ENCODE peak calls at places on chromosomes 4 and X, in four cellular contexts. One of them, this sample, is unnamed.

GRCh38 chrX:68997911-68998310 is 167.3 kb downstream of the PJA1 start:
- DNase-seq in HFF-Myc: no peak
- DNase-seq in heart right ventricle: peak; percentile 48
- DNase-seq in kidney epithelial cell: no peak
- DNase-seq in this sample: no peak

GRCh38 chr4:81032805-81033684 is 2.5 kb downstream of the BMP3 start:
- DNase-seq in HFF-Myc: no peak
- DNase-seq in heart right ventricle: no peak
- DNase-seq in kidney epithelial cell: no peak
- DNase-seq in this sample: peak; percentile 29

GRCh38 chr4:82889287-82889686 is 1.7 kb downstream of the SEC31A start:
- DNase-seq in HFF-Myc: no peak
- DNase-seq in heart right ventricle: no peak
- DNase-seq in kidney epithelial cell: no peak
- DNase-seq in this sample: no peak

GRCh38 chrX:107480272-107480671 is 30.8 kb downstream of the FRMPD3 start:
- DNase-seq in HFF-Myc: no peak
- DNase-seq in heart right ventricle: no peak
- DNase-seq in kidney epithelial cell: no peak
- DNase-seq in this sample: no peak

GRCh38 chr4:184383497-184384055 is 90.8 kb downstream of the IRF2 start:
- DNase-seq in HFF-Myc: peak; percentile 88
- DNase-seq in heart right ventricle: no peak
- DNase-seq in kidney epithelial cell: peak; percentile 65
- DNase-seq in this sample: peak; percentile 94

GRCh38 chr4:114606240-114606639 is 7.6 kb downstream of the UGT8 start:
- DNase-seq in HFF-Myc: no peak
- DNase-seq in heart right ventricle: no peak
- DNase-seq in kidney epithelial cell: no peak
- DNase-seq in this sample: no peak

GRCh38 chr4:94577136-94577535 is 125.4 kb downstream of the PDLIM5 start:
- DNase-seq in HFF-Myc: no peak
- DNase-seq in heart right ventricle: no peak
- DNase-seq in kidney epithelial cell: no peak
- DNase-seq in this sample: peak; percentile 18

GRCh38 chr4:184099541-184099966 is 118.1 kb downstream of the ENPP6 start:
- DNase-seq in HFF-Myc: peak; percentile 2
- DNase-seq in heart right ventricle: no peak
- DNase-seq in kidney epithelial cell: no peak
- DNase-seq in this sample: no peak

DNA sequence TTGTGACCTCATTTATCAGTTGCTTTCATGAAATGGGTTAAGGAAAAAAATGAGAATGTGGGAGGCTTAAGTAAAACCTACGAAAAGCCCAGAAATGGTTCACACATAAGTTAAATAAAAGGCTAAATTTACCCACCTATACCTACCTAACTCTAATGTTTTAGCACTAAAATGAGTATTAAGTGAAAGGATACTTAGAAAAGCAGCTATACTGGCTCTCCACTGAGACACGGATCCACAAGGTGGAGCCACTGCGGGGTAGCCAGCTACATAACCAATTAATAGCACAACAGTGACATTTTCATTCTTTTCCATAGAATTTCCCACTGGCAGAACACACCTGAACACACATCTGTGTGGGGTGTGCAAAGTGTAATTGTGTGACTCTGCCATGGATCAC is 101.9 kb downstream of the MAML3 start:
- DNase-seq in HFF-Myc: no peak
- DNase-seq in heart right ventricle: peak; percentile 46
- DNase-seq in kidney epithelial cell: no peak
- DNase-seq in this sample: peak; percentile 75
- TF ChIP-seq CTCF in HFF-Myc: peak; percentile 57
- TF ChIP-seq CTCF in heart right ventricle: peak; percentile 68
- TF ChIP-seq CTCF in kidney epithelial cell: peak; percentile 68
- TF ChIP-seq CTCF in this sample: peak; percentile 69

DNA sequence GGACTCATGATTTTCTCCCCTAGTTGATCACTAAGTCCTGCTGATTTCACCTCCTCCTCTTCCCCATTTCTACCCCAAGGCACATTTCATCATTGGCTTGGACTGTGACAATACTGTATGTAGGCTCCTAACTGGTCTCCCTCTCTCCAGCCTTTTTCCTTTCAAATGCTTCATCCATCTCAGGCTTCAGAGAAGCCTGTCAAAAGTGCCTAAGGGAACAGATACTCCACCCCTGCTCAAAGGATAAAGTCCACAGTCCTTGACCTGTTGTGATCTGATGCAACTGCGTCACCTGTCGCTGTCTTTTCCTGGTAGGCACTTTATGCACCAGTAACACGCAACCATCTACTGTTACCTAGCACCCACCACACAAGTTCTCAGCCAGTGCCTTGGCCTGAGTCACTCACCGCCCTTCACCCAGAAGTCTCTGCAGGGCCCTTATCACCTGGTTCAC is 12.8 kb downstream of the SCARB2 start:
- DNase-seq in HFF-Myc: no peak
- DNase-seq in heart right ventricle: no peak
- DNase-seq in kidney epithelial cell: no peak
- DNase-seq in this sample: no peak
- H3K4me3 ChIP-seq in HFF-Myc: no peak overlapping the region
- H3K4me3 ChIP-seq in heart right ventricle: no peak overlapping the region
- H3K4me3 ChIP-seq in kidney epithelial cell: no peak overlapping the region
- H3K4me3 ChIP-seq in this sample: no peak overlapping the region

DNA sequence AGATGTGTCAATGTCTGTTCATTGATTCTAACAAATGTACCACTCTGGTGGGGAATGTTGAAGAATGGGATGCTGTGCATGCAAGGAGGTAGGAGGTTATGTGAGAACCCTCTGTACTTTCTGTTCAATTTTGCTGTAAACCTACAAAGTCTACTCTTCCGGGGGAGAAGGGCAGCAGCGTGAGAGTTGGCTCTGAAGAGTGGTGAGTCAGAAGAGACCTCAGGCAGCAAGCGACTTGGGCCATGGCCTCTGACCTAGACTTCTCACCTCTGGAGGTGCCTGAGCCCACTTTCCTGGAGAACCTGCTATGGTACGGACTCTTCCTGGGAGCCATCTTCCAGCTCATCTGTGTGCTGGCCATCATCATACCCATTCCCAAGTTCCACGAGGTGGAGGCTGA is 26.7 kb downstream of the MANBA start:
- DNase-seq in HFF-Myc: no peak
- DNase-seq in heart right ventricle: no peak
- DNase-seq in kidney epithelial cell: no peak
- DNase-seq in this sample: no peak
- TF ChIP-seq CTCF in HFF-Myc: no peak
- TF ChIP-seq CTCF in heart right ventricle: no peak
- TF ChIP-seq CTCF in kidney epithelial cell: no peak
- TF ChIP-seq CTCF in this sample: no peak

GRCh38 chrX:129652565-129653169 is 2.1 kb downstream of the APLN start:
- DNase-seq in HFF-Myc: no peak
- DNase-seq in heart right ventricle: no peak
- DNase-seq in kidney epithelial cell: no peak
- DNase-seq in this sample: no peak

GRCh38 chrX:129654652-129655546 is at the start of gene APLN:
- DNase-seq in HFF-Myc: no peak
- DNase-seq in heart right ventricle: peak; percentile 69
- DNase-seq in kidney epithelial cell: no peak
- DNase-seq in this sample: no peak

GRCh38 chrX:129651756-129652564 is 2.8 kb downstream of the APLN start:
- DNase-seq in HFF-Myc: no peak
- DNase-seq in heart right ventricle: no peak
- DNase-seq in kidney epithelial cell: no peak
- DNase-seq in this sample: no peak

GRCh38 chrX:129653985-129654651 is 638 bp downstream of the APLN start:
- DNase-seq in HFF-Myc: no peak
- DNase-seq in heart right ventricle: peak; percentile 33
- DNase-seq in kidney epithelial cell: no peak
- DNase-seq in this sample: no peak

GRCh38 chrX:129653181-129653984 is 1.4 kb downstream of the APLN start:
- DNase-seq in HFF-Myc: no peak
- DNase-seq in heart right ventricle: peak; percentile 30
- DNase-seq in kidney epithelial cell: no peak
- DNase-seq in this sample: no peak
- H3K4me3 ChIP-seq in HFF-Myc: peak overlapping the region; percentile 50
- H3K4me3 ChIP-seq in heart right ventricle: no peak overlapping the region
- H3K4me3 ChIP-seq in kidney epithelial cell: peak overlapping the region; percentile 17
- H3K4me3 ChIP-seq in this sample: no peak overlapping the region

GRCh38 chrX:118644378-118644777 is 83.0 kb upstream of the IL13RA1 start:
- DNase-seq in HFF-Myc: no peak
- DNase-seq in heart right ventricle: no peak
- DNase-seq in kidney epithelial cell: peak; percentile 7
- DNase-seq in this sample: peak; percentile 26
- TF ChIP-seq CTCF in HFF-Myc: peak; percentile 11
- TF ChIP-seq CTCF in heart right ventricle: peak; percentile 53
- TF ChIP-seq CTCF in kidney epithelial cell: peak; percentile 30
- TF ChIP-seq CTCF in this sample: no peak

GRCh38 chrX:153494541-153495361 is at the start of gene BGN:
- DNase-seq in HFF-Myc: no peak
- DNase-seq in heart right ventricle: peak; percentile 59
- DNase-seq in kidney epithelial cell: no peak
- DNase-seq in this sample: peak; percentile 42

GRCh38 chrX:153495362-153495751 is 577 bp downstream of the BGN start:
- DNase-seq in HFF-Myc: no peak
- DNase-seq in heart right ventricle: peak; percentile 46
- DNase-seq in kidney epithelial cell: no peak
- DNase-seq in this sample: peak; percentile 70

GRCh38 chrX:153498453-153498852 is 3.7 kb downstream of the BGN start:
- DNase-seq in HFF-Myc: no peak
- DNase-seq in heart right ventricle: no peak
- DNase-seq in kidney epithelial cell: no peak
- DNase-seq in this sample: no peak

GRCh38 chrX:153494061-153494460 is 719 bp upstream of the BGN start:
- DNase-seq in HFF-Myc: no peak
- DNase-seq in heart right ventricle: no peak
- DNase-seq in kidney epithelial cell: no peak
- DNase-seq in this sample: peak; percentile 37

GRCh38 chrX:153495903-153496629 is 1.3 kb downstream of the BGN start:
- DNase-seq in HFF-Myc: no peak
- DNase-seq in heart right ventricle: no peak
- DNase-seq in kidney epithelial cell: no peak
- DNase-seq in this sample: peak; percentile 22
- H3K4me3 ChIP-seq in HFF-Myc: peak overlapping the region; percentile 57
- H3K4me3 ChIP-seq in heart right ventricle: peak overlapping the region; percentile 10
- H3K4me3 ChIP-seq in kidney epithelial cell: peak overlapping the region; percentile 24
- H3K4me3 ChIP-seq in this sample: peak overlapping the region; percentile 68

GRCh38 chrX:140151316-140151715 is 186.0 kb upstream of the CXorf66 start:
- DNase-seq in HFF-Myc: no peak
- DNase-seq in heart right ventricle: no peak
- DNase-seq in kidney epithelial cell: no peak
- DNase-seq in this sample: no peak

GRCh38 chrX:140149761-140150160 is 184.4 kb upstream of the CXorf66 start:
- DNase-seq in HFF-Myc: no peak
- DNase-seq in heart right ventricle: no peak
- DNase-seq in kidney epithelial cell: no peak
- DNase-seq in this sample: no peak
- TF ChIP-seq CTCF in HFF-Myc: no peak
- TF ChIP-seq CTCF in heart right ventricle: no peak
- TF ChIP-seq CTCF in kidney epithelial cell: no peak
- TF ChIP-seq CTCF in this sample: no peak

GRCh38 chr4:153787156-153787555 is 1.7 kb downstream of the SFRP2 start:
- DNase-seq in HFF-Myc: no peak
- DNase-seq in heart right ventricle: no peak
- DNase-seq in kidney epithelial cell: no peak
- DNase-seq in this sample: no peak

GRCh38 chr4:153788419-153789276 is at the start of gene SFRP2:
- DNase-seq in HFF-Myc: no peak
- DNase-seq in heart right ventricle: no peak
- DNase-seq in kidney epithelial cell: no peak
- DNase-seq in this sample: no peak

GRCh38 chr4:153788064-153788418 is 842 bp downstream of the SFRP2 start:
- DNase-seq in HFF-Myc: no peak
- DNase-seq in heart right ventricle: no peak
- DNase-seq in kidney epithelial cell: no peak
- DNase-seq in this sample: peak; percentile 73

GRCh38 chr4:153784300-153784699 is 4.6 kb downstream of the SFRP2 start:
- DNase-seq in HFF-Myc: no peak
- DNase-seq in heart right ventricle: no peak
- DNase-seq in kidney epithelial cell: no peak
- DNase-seq in this sample: no peak

GRCh38 chr4:153785830-153786721 is 2.8 kb downstream of the SFRP2 start:
- DNase-seq in HFF-Myc: no peak
- DNase-seq in heart right ventricle: no peak
- DNase-seq in kidney epithelial cell: no peak
- DNase-seq in this sample: no peak
- H3K4me3 ChIP-seq in HFF-Myc: no peak overlapping the region
- H3K4me3 ChIP-seq in heart right ventricle: no peak overlapping the region
- H3K4me3 ChIP-seq in kidney epithelial cell: no peak overlapping the region
- H3K4me3 ChIP-seq in this sample: peak overlapping the region; percentile 57

GRCh38 chr4:162535121-162535520 is 371.3 kb upstream of the FSTL5 start:
- DNase-seq in HFF-Myc: no peak
- DNase-seq in heart right ventricle: no peak
- DNase-seq in kidney epithelial cell: no peak
- DNase-seq in this sample: no peak
- TF ChIP-seq CTCF in HFF-Myc: no peak
- TF ChIP-seq CTCF in heart right ventricle: no peak
- TF ChIP-seq CTCF in kidney epithelial cell: no peak
- TF ChIP-seq CTCF in this sample: no peak

GRCh38 chr4:16079046-16079445 is 4.8 kb downstream of the PROM1 start:
- DNase-seq in HFF-Myc: no peak
- DNase-seq in heart right ventricle: no peak
- DNase-seq in kidney epithelial cell: no peak
- DNase-seq in this sample: no peak

GRCh38 chr4:16082424-16083216 is 1.2 kb downstream of the PROM1 start:
- DNase-seq in HFF-Myc: no peak
- DNase-seq in heart right ventricle: peak; percentile 16
- DNase-seq in kidney epithelial cell: no peak
- DNase-seq in this sample: no peak

GRCh38 chr4:16078195-16078756 is 5.5 kb downstream of the PROM1 start:
- DNase-seq in HFF-Myc: no peak
- DNase-seq in heart right ventricle: no peak
- DNase-seq in kidney epithelial cell: no peak
- DNase-seq in this sample: no peak

GRCh38 chr4:16083217-16084191 is at the start of gene PROM1:
- DNase-seq in HFF-Myc: no peak
- DNase-seq in heart right ventricle: peak; percentile 18
- DNase-seq in kidney epithelial cell: no peak
- DNase-seq in this sample: no peak

GRCh38 chr4:16082038-16082423 is 1.8 kb downstream of the PROM1 start:
- DNase-seq in HFF-Myc: no peak
- DNase-seq in heart right ventricle: no peak
- DNase-seq in kidney epithelial cell: no peak
- DNase-seq in this sample: no peak
- H3K4me3 ChIP-seq in HFF-Myc: no peak overlapping the region
- H3K4me3 ChIP-seq in heart right ventricle: peak overlapping the region; percentile 51
- H3K4me3 ChIP-seq in kidney epithelial cell: peak overlapping the region; percentile 59
- H3K4me3 ChIP-seq in this sample: no peak overlapping the region

This sample was measured in foreskin fibroblast.